ENCODE peak calls at places on chromosomes 2 and 18, in ten cellular contexts. G, A, J, N, W, D, Y, Z, L and S are unnamed samples.

GRCh38 chr18:11398625-11399024 is 210.8 kb upstream of the SLC35G4 start:
- DNase-seq in A (no peak), Z (no peak), L (no peak), J (peak), Y (no peak), W (no peak), G (no peak), N (no peak), D (no peak), S (no peak)

GRCh38 chr2:68318686-68319396 is 908 bp downstream of the CNRIP1 start:
- DNase-seq in N (no peak), G (no peak), A (peak), J (peak), Z (peak), D (peak), Y (peak), W (peak), L (no peak), S (no peak)

GRCh38 chr2:185787530-185788145 is 49.0 kb downstream of the FSIP2 start:
- DNase-seq in J (peak), G (no peak), A (no peak), L (no peak), Z (no peak), Y (no peak), N (no peak), W (no peak), D (no peak), S (no peak)

GRCh38 chr2:141399270-141399669 is 731.5 kb downstream of the LRP1B start:
- DNase-seq in N (no peak), A (no peak), J (no peak), D (no peak), Z (no peak), W (no peak), Y (peak), L (no peak), G (peak), S (no peak)

GRCh38 chr2:381181-381580 is 93.3 kb upstream of the ALKAL2 start:
- DNase-seq in G (no peak), L (no peak), Z (no peak), A (no peak), W (no peak), D (no peak), Y (no peak), N (no peak), J (no peak), S (no peak)

GRCh38 chr2:63055510-63056308 is 5.1 kb downstream of the OTX1 start:
- DNase-seq in D (no peak), Z (no peak), W (peak), L (peak), A (no peak), N (no peak), Y (no peak), J (no peak), G (no peak), S (no peak)

GRCh38 chr18:839224-840079 is 27.4 kb upstream of the YES1 start:
- DNase-seq in D (peak), W (peak), N (peak), A (peak), Y (peak), Z (peak), L (peak), G (peak), J (peak), S (peak)

GRCh38 chr2:13052547-13052946 is 335.8 kb downstream of the TRIB2 start:
- DNase-seq in Y (no peak), D (no peak), G (no peak), N (no peak), Z (no peak), W (no peak), L (no peak), A (no peak), J (no peak), S (no peak)

GRCh38 chr18:8989855-8990254 is 112.6 kb upstream of the NDUFV2 start:
- DNase-seq in W (no peak), J (no peak), L (no peak), Z (no peak), N (no peak), G (no peak), A (no peak), D (no peak), Y (no peak), S (no peak)

GRCh38 chr2:72963423-72964145 is 46.3 kb downstream of the EMX1 start:
- DNase-seq in N (no peak), L (no peak), Y (peak), D (no peak), J (no peak), A (no peak), Z (no peak), W (no peak), G (no peak), S (no peak)

GRCh38 chr18:64972545-64972944 is 778.3 kb upstream of the CDH7 start:
- DNase-seq in G (no peak), Z (no peak), A (no peak), D (no peak), W (no peak), J (no peak), L (no peak), Y (no peak), N (no peak), S (no peak)

GRCh38 chr2:158380786-158381185 is 75.8 kb downstream of the CCDC148 start:
- DNase-seq in J (no peak), Z (no peak), L (no peak), N (no peak), D (no peak), W (no peak), G (no peak), A (peak), Y (no peak), S (no peak)

GRCh38 chr2:21055879-21056790 is 12.3 kb upstream of the APOB start:
- DNase-seq in J (no peak), Y (peak), L (no peak), G (peak), A (no peak), W (no peak), Z (no peak), N (no peak), D (no peak), S (no peak)

GRCh38 chr2:171878481-171878993 is 15.5 kb downstream of the SLC25A12 start:
- DNase-seq in A (peak), Y (peak), D (peak), G (no peak), Z (no peak), L (no peak), W (no peak), N (no peak), J (peak), S (no peak)

GRCh38 chr18:74006160-74006559 is 141.5 kb downstream of the FBXO15 start:
- DNase-seq in Z (no peak), L (no peak), A (no peak), Y (no peak), N (no peak), G (no peak), J (no peak), W (no peak), D (no peak), S (no peak)

GRCh38 chr2:119943058-119943457 is 69.8 kb upstream of the EPB41L5 start:
- DNase-seq in W (no peak), G (no peak), L (no peak), D (no peak), J (no peak), Y (no peak), A (peak), Z (no peak), N (no peak), S (no peak)

GRCh38 chr2:127917916-127918315 is 32.2 kb upstream of the AMMECR1L start:
- DNase-seq in J (peak), D (no peak), A (peak), N (no peak), W (no peak), G (no peak), L (no peak), Z (no peak), Y (no peak), S (no peak)